ENCODE peak calls at places on chromosomes 1 and 21, in eight cellular contexts. F, L, N, J, O, U, D and T are unnamed samples.

GRCh38 chr1:84478876-84479868 is at the start of gene RPF1:
- DNase-seq in F (peak), L (peak), N (peak), J (peak), O (peak), U (peak), D (peak), T (peak)

GRCh38 chr1:50251592-50252165 is 143.0 kb downstream of the ELAVL4 start:
- DNase-seq in F (peak), L (no peak), N (no peak), J (no peak), O (no peak), U (no peak), D (peak), T (no peak)

GRCh38 chr1:42172394-42173133 is 8.0 kb upstream of the GUCA2A start:
- DNase-seq in F (no peak), L (peak), N (peak), J (peak), O (no peak), U (no peak), D (no peak), T (no peak)

GRCh38 chr1:240099748-240100147 is 8.1 kb downstream of the FMN2 start:
- DNase-seq in F (no peak), L (no peak), N (no peak), J (no peak), O (no peak), U (no peak), D (no peak), T (no peak)

GRCh38 chr1:160747717-160748116 is 8.7 kb downstream of the SLAMF7 start:
- DNase-seq in F (no peak), L (no peak), N (no peak), J (no peak), O (no peak), U (no peak), D (no peak), T (no peak)

GRCh38 chr1:30512253-30512921 is 211.0 kb downstream of the MATN1 start:
- DNase-seq in F (no peak), L (peak), N (no peak), J (no peak), O (no peak), U (no peak), D (no peak), T (no peak)

GRCh38 chr1:152630596-152630995 is 7.7 kb upstream of the LCE3A start:
- DNase-seq in F (no peak), L (no peak), N (no peak), J (no peak), O (no peak), U (no peak), D (no peak), T (no peak)

GRCh38 chr1:37497832-37498231 is 16.7 kb downstream of the MEAF6 start:
- DNase-seq in F (no peak), L (peak), N (no peak), J (no peak), O (no peak), U (no peak), D (no peak), T (no peak)

GRCh38 chr1:181777812-181778211 is 283.7 kb downstream of the ZNF648 start:
- DNase-seq in F (no peak), L (no peak), N (no peak), J (no peak), O (no peak), U (no peak), D (no peak), T (no peak)

GRCh38 chr1:39195166-39196111 is 9.1 kb upstream of the MACF1 start:
- DNase-seq in F (peak), L (no peak), N (peak), J (no peak), O (no peak), U (peak), D (no peak), T (no peak)

GRCh38 chr1:207579436-207579799 is 65.5 kb upstream of the CR1L start:
- DNase-seq in F (peak), L (no peak), N (peak), J (peak), O (peak), U (peak), D (peak), T (no peak)

GRCh38 chr1:172895050-172895460 is 155.7 kb downstream of the TNFSF18 start:
- DNase-seq in F (peak), L (no peak), N (peak), J (no peak), O (no peak), U (peak), D (no peak), T (no peak)

GRCh38 chr1:25958475-25958874 is 39.4 kb downstream of the PAFAH2 start:
- DNase-seq in F (no peak), L (no peak), N (peak), J (no peak), O (no peak), U (peak), D (no peak), T (no peak)

GRCh38 chr1:23799255-23799569 is 1.3 kb downstream of the GALE start:
- DNase-seq in F (no peak), L (no peak), N (no peak), J (no peak), O (no peak), U (no peak), D (no peak), T (no peak)

GRCh38 chr1:7117599-7118281 is 332.5 kb downstream of the CAMTA1 start:
- DNase-seq in F (no peak), L (no peak), N (peak), J (no peak), O (peak), U (peak), D (peak), T (no peak)

GRCh38 chr1:202656951-202657646 is 53.2 kb downstream of the SYT2 start:
- DNase-seq in F (no peak), L (no peak), N (peak), J (peak), O (peak), U (peak), D (no peak), T (no peak)

GRCh38 chr1:14929547-14930223 is 223.9 kb upstream of the TMEM51 start:
- DNase-seq in F (no peak), L (no peak), N (no peak), J (no peak), O (no peak), U (peak), D (no peak), T (no peak)

GRCh38 chr1:57835620-57836019 is 411.8 kb upstream of the DAB1 start:
- DNase-seq in F (no peak), L (no peak), N (peak), J (no peak), O (no peak), U (no peak), D (no peak), T (no peak)

GRCh38 chr1:99707535-99708142 is 58.8 kb downstream of the FRRS1 start:
- DNase-seq in F (peak), L (peak), N (peak), J (peak), O (peak), U (peak), D (peak), T (peak)

GRCh38 chr1:17419626-17420328 is 19.7 kb downstream of the RCC2 start:
- DNase-seq in F (peak), L (peak), N (peak), J (no peak), O (peak), U (peak), D (peak), T (peak)

GRCh38 chr1:36352141-36352909 is 28.9 kb upstream of the EVA1B start:
- DNase-seq in F (no peak), L (no peak), N (peak), J (peak), O (no peak), U (no peak), D (no peak), T (no peak)

GRCh38 chr1:53584446-53585102 is 125.4 kb downstream of the DMRTB1 start:
- DNase-seq in F (no peak), L (peak), N (no peak), J (no peak), O (no peak), U (no peak), D (no peak), T (no peak)

GRCh38 chr1:198909973-198910372 is 271.1 kb downstream of the PTPRC start:
- DNase-seq in F (no peak), L (no peak), N (peak), J (no peak), O (no peak), U (no peak), D (no peak), T (no peak)

GRCh38 chr1:119988316-119989067 is 81.0 kb downstream of the NOTCH2 start:
- DNase-seq in F (peak), L (no peak), N (peak), J (no peak), O (no peak), U (no peak), D (no peak), T (no peak)

GRCh38 chr21:38645282-38645681 is 147.0 kb upstream of the ERG start:
- DNase-seq in F (no peak), L (no peak), N (peak), J (no peak), O (no peak), U (peak), D (no peak), T (no peak)

GRCh38 chr21:14273736-14274538 is 58.0 kb downstream of the RBM11 start:
- DNase-seq in F (no peak), L (peak), N (no peak), J (no peak), O (no peak), U (no peak), D (peak), T (peak)

GRCh38 chr1:7573481-7573880 is 197.6 kb upstream of the VAMP3 start:
- DNase-seq in F (no peak), L (no peak), N (no peak), J (no peak), O (no peak), U (no peak), D (no peak), T (no peak)

GRCh38 chr21:38533887-38534286 is 35.6 kb upstream of the ERG start:
- DNase-seq in F (no peak), L (no peak), N (no peak), J (no peak), O (no peak), U (no peak), D (no peak), T (no peak)

GRCh38 chr1:222912730-222913129 is 97.9 kb downstream of the DISP1 start:
- DNase-seq in F (no peak), L (no peak), N (peak), J (no peak), O (no peak), U (peak), D (no peak), T (no peak)

GRCh38 chr1:32060914-32061313 is 11.8 kb upstream of the TMEM39B start:
- DNase-seq in F (no peak), L (no peak), N (no peak), J (no peak), O (no peak), U (no peak), D (no peak), T (no peak)

GRCh38 chr21:34743831-34744230 is 75.0 kb downstream of the CLIC6 start:
- DNase-seq in F (no peak), L (peak), N (peak), J (no peak), O (no peak), U (peak), D (no peak), T (no peak)

GRCh38 chr1:23118957-23119792 is 49.5 kb downstream of the LUZP1 start:
- DNase-seq in F (peak), L (no peak), N (peak), J (no peak), O (no peak), U (peak), D (no peak), T (no peak)

GRCh38 chr1:76697361-76697760 is 169.9 kb upstream of the ST6GALNAC5 start:
- DNase-seq in F (no peak), L (no peak), N (no peak), J (no peak), O (no peak), U (no peak), D (no peak), T (no peak)

GRCh38 chr1:94951509-94952208 is 24.7 kb upstream of the CNN3 start:
- DNase-seq in F (no peak), L (no peak), N (no peak), J (no peak), O (no peak), U (no peak), D (peak), T (no peak)

GRCh38 chr1:115258302-115258866 is 79.7 kb downstream of the NGF start:
- DNase-seq in F (no peak), L (no peak), N (peak), J (no peak), O (no peak), U (peak), D (no peak), T (no peak)

DNA sequence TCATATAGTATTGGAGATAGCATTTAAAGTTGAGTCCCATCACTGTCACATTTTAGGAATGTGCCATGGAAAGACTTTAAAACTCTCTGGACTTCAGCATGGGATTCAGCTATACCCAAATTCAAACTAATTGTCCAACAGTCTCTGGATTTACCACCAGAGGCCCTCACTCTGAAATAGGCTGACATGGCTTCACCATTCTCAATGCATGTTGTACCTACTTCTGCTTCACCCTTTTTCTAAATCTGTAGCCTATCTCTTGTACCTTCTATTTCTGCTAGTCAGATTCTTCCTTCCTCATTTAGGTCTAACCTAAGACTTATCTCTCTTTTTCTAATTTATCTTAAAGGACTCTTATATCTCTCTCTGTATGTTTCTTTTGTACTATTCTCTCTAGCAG is 512.7 kb upstream of the ZRANB2 start:
- DNase-seq in F (peak), L (no peak), N (peak), J (no peak), O (no peak), U (no peak), D (no peak), T (no peak)
- TF ChIP-seq CTCF in F (no peak), L (no peak), N (no peak), J (no peak), O (no peak), U (peak), D (peak), T (no peak)

DNA sequence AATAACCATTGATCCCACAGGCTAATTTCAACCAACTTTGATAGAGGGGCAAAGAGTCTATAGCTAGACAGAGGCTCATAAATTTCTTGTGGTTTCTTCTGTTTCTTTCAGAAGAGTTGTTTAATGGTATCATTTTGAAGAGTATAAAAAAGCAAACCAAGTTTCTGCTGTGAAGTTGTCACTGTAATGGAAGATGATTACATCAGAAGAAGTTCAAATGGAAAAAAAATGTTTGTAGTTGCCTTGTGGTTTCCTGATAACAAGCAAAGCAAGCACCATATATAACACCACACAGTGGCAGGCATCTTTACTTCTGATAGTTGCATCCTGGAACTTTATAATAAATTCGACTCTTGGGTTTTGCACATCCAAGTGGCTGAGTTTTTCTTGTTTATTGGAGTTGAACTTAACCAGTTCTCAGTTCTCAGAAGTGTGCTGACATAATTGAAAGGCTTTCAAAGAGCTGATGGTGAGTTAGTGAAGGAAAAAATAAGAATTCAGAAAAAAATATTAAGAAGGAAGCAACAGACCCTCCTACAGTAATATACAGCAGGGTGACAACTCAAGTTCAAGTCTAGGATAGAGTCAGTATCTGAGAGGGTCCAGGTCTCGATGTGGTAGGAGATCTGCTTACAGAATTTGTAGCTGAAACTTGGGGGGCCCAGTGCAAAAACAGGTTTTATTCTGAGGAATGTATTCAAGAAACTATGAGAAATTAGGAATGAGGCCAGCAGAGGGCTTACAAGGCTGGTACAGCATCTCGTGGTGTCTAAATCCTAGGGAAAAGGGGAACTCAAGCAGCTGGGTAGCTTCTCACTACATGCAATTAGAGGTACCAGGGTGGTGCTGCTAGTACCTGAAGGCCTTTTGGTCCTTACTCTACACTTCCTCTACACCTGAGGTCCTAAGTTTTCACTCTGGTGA is 123.5 kb downstream of the CRB1 start:
- DNase-seq in F (no peak), L (no peak), N (no peak), J (no peak), O (no peak), U (no peak), D (no peak), T (no peak)
- TF ChIP-seq CTCF in F (no peak), L (no peak), N (no peak), J (no peak), O (no peak), U (no peak), D (peak), T (no peak)

DNA sequence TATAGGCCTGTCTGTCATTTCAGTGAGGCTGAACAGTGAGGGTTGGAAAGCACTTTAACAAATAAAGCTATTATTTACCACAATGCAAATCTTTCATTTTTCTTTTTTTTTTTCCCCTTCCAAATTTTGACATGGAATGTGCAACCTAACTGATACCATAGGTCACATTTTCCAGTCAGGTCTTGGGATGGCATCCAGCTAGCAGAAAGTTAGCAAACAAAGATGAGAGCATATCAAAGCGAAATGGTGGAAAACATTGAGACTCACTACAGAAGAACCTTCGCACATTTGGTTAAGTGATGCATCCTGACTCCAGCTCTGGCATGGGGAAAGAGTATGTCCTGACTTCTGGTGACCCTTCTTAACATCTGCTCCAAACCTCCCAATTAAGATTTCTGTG is 105.1 kb upstream of the L1TD1 start:
- DNase-seq in F (no peak), L (no peak), N (no peak), J (peak), O (no peak), U (no peak), D (no peak), T (no peak)
- TF ChIP-seq CTCF in F (no peak), L (no peak), N (no peak), J (no peak), O (no peak), U (no peak), D (no peak), T (no peak)

DNA sequence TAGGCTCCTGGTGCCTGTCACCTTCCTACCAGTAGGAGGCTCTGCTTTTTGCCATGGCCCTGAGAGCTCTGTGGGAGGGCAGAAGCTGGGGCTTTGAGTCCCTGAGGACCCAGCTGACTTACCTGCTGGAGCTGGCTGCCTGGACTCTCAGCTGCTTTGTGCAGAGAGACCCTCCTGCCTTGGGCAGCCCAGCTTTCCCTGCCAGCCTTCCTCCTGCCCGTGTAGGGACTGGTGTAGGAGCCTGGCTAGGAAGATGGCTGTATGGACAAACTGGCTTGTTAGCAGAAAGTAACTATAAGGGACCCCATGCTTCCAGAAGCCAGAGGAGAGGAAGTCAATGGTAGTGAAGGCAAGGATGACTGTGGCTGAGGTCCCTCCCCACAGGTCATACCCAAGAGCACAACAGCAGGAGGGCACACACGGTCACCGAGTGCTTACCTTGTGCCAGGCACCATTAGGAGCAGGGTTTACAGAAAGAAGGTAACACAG is 9.7 kb upstream of the CELSR2 start:
- DNase-seq in F (peak), L (no peak), N (peak), J (peak), O (peak), U (peak), D (peak), T (no peak)
- TF ChIP-seq CTCF in F (peak), L (no peak), N (peak), J (peak), O (peak), U (peak), D (peak), T (no peak)

DNA sequence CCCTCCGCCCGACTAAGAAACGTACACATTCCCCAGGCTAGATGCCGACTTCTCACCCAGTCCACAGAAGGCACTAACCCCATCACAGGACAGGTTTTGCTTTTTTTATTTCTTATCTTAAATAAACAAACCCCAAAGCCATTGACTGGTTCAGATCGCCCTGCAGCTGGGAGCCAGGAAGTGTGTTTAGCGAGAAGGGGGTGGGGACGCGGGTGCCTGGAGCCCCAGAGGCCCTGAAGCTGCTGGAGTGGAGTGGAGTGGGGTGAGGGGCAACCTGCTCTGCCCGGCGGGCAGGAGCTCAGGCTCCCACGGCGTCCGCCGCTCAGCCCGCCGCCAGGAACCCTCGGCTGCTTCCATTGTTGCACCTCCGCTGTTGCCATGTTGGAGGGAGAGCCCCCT is 724 bp downstream of the PIK3C2B start:
- DNase-seq in F (peak), L (peak), N (peak), J (peak), O (peak), U (peak), D (peak), T (no peak)
- TF ChIP-seq CTCF in F (no peak), L (no peak), N (no peak), J (no peak), O (no peak), U (no peak), D (no peak), T (no peak)

GRCh38 chr1:93909146-93910050 is at the start of gene GCLM:
- DNase-seq in F (peak), L (peak), N (peak), J (peak), O (peak), U (peak), D (peak), T (peak)
- TF ChIP-seq CTCF in F (peak), L (no peak), N (peak), J (peak), O (peak), U (peak), D (peak), T (peak)